ENCODE peak calls at places on chromosomes 6 and 20, in four cellular contexts. S is activated T-cell treated with anti-CD3 and anti-CD28 coated beads, Interleukin-2, amount 50 U/mL, for 24 hours; O is SHP77 treated with DMSO at 0.1 percent for 48 hours; H is CD4-positive, alpha-beta T cell. W is an unnamed sample.

GRCh38 chr6:32177182-32177787 is 920 bp upstream of the RNF5 start:
- DNase-seq in H (peak), S (no peak), O (peak), W (no peak)

GRCh38 chr6:39357998-39358686 is 35.6 kb upstream of the KCNK16 start:
- DNase-seq in O (peak), S (no peak), H (no peak), W (no peak)

GRCh38 chr6:30832864-30833263 is 51.5 kb upstream of the DDR1 start:
- DNase-seq in O (no peak), S (no peak), H (no peak), W (no peak)

GRCh38 chr6:151389640-151390275 is 1.6 kb downstream of the ZBTB2 start:
- DNase-seq in O (no peak), H (no peak), S (no peak), W (no peak)

GRCh38 chr6:118500130-118501015 is 47.7 kb upstream of the PLN start:
- DNase-seq in O (no peak), H (no peak), S (no peak), W (no peak)

GRCh38 chr6:137707590-137708360 is 159.3 kb upstream of the TNFAIP3 start:
- DNase-seq in O (no peak), S (peak), H (peak), W (peak)

GRCh38 chr6:165686966-165687365 is 23.9 kb upstream of the PDE10A start:
- DNase-seq in O (no peak), H (no peak), S (no peak), W (no peak)

GRCh38 chr20:60600036-60600435 is 641.8 kb downstream of the CDH26 start:
- DNase-seq in H (no peak), S (no peak), O (no peak), W (no peak)

GRCh38 chr6:35230950-35231349 is 17.2 kb downstream of the SCUBE3 start:
- DNase-seq in H (no peak), S (no peak), O (no peak), W (no peak)

GRCh38 chr20:16158090-16158975 is 414.9 kb downstream of the KIF16B start:
- DNase-seq in O (no peak), H (no peak), S (no peak), W (no peak)

GRCh38 chr20:5524886-5525285 is 208.1 kb upstream of the PROKR2 start:
- DNase-seq in S (no peak), H (no peak), O (no peak), W (no peak)

GRCh38 chr6:26094036-26094435 is 6.8 kb downstream of the HFE start:
- DNase-seq in O (no peak), H (no peak), S (no peak), W (no peak)

GRCh38 chr20:17557675-17558006 is 12.2 kb upstream of the DSTN start:
- DNase-seq in S (no peak), O (no peak), H (no peak), W (no peak)

GRCh38 chr6:116254297-116254724 is 436 bp upstream of the TSPYL4 start:
- DNase-seq in S (no peak), H (no peak), O (no peak), W (no peak)

GRCh38 chr6:157148391-157149323 is 174.7 kb downstream of the TMEM242 start:
- DNase-seq in H (no peak), S (no peak), O (peak), W (no peak)

GRCh38 chr6:44001318-44001868 is 125.9 kb downstream of the MRPL14 start:
- DNase-seq in O (no peak), H (no peak), S (no peak), W (no peak)

GRCh38 chr20:40953856-40954255 is 74.8 kb upstream of the TOP1 start:
- DNase-seq in H (no peak), O (no peak), S (no peak), W (no peak)

GRCh38 chr6:78251930-78252329 is 599.1 kb downstream of the MEI4 start:
- DNase-seq in H (no peak), O (no peak), S (no peak), W (no peak)

GRCh38 chr6:128173290-128173689 is 272.4 kb upstream of the THEMIS start:
- DNase-seq in H (no peak), O (no peak), S (no peak), W (no peak)

GRCh38 chr20:59939879-59940128 is 301 bp downstream of the PPP1R3D start:
- DNase-seq in O (no peak), S (no peak), H (peak), W (no peak)

GRCh38 chr6:95094751-95095150 is 482.6 kb upstream of the MANEA start:
- DNase-seq in S (no peak), O (no peak), H (no peak), W (no peak)

GRCh38 chr6:395432-396125 is 4.0 kb downstream of the IRF4 start:
- DNase-seq in O (no peak), H (no peak), S (no peak), W (no peak)

GRCh38 chr6:13892007-13892640 is 32.6 kb upstream of the RNF182 start:
- DNase-seq in O (no peak), S (no peak), H (no peak), W (no peak)

GRCh38 chr20:41654884-41655283 is 36.7 kb upstream of the CHD6 start:
- DNase-seq in S (no peak), H (no peak), O (no peak), W (no peak)

GRCh38 chr20:3101737-3102574 is 17.4 kb upstream of the AVP start:
- DNase-seq in S (peak), O (no peak), H (peak), W (no peak)

GRCh38 chr6:143912671-143913070 is 48.4 kb downstream of the ZC2HC1B start:
- DNase-seq in S (no peak), O (no peak), H (no peak), W (no peak)

GRCh38 chr20:59010321-59010994 is 3.4 kb upstream of the CTSZ start:
- DNase-seq in S (peak), H (no peak), O (no peak), W (no peak)

GRCh38 chr20:49657118-49657901 is 56.4 kb downstream of the B4GALT5 start:
- DNase-seq in H (no peak), O (no peak), S (no peak), W (no peak)

GRCh38 chr6:140537211-140537610 is 1162.8 kb upstream of the CITED2 start:
- DNase-seq in H (no peak), O (no peak), S (no peak), W (no peak)

GRCh38 chr6:39263299-39264037 is 34.2 kb upstream of the KCNK5 start:
- DNase-seq in H (no peak), O (no peak), S (no peak), W (no peak)

GRCh38 chr20:38450412-38450975 is 15.4 kb upstream of the SNHG17 start:
- DNase-seq in H (no peak), S (no peak), O (no peak), W (no peak)

GRCh38 chr6:70150521-70150920 is 152.4 kb downstream of the COL9A1 start:
- DNase-seq in O (no peak), S (no peak), H (no peak), W (no peak)

GRCh38 chr6:163334264-163334663 is 80.3 kb upstream of the QKI start:
- DNase-seq in H (no peak), S (no peak), O (no peak), W (no peak)

W was measured in T-helper 22 cell.